ENCODE peak calls at places on chromosomes 5 and 9, in six cellular contexts. A, Z, B, P, D and Y are unnamed samples.

GRCh38 chr5:150295741-150296486 is 6.3 kb upstream of the CAMK2A start:
- DNase-seq in D (no peak), B (no peak), Z (no peak), A (no peak), P (no peak), Y (no peak)

GRCh38 chr9:120431268-120431667 is 148.7 kb downstream of the CDK5RAP2 start:
- DNase-seq in A (no peak), P (no peak), D (no peak), Z (no peak), B (no peak), Y (no peak)

GRCh38 chr9:4837126-4837767 is 44.5 kb downstream of the RCL1 start:
- DNase-seq in P (no peak), Z (no peak), B (no peak), A (no peak), D (peak), Y (no peak)

GRCh38 chr5:176621661-176622079 is 8.7 kb downstream of the SNCB start:
- DNase-seq in P (no peak), Z (no peak), D (no peak), A (no peak), B (no peak), Y (no peak)

GRCh38 chr5:136629125-136629790 is 263.9 kb upstream of the TRPC7 start:
- DNase-seq in B (no peak), P (no peak), D (no peak), A (no peak), Z (no peak), Y (no peak)

GRCh38 chr5:173474881-173475287 is 141.6 kb downstream of the BOD1 start:
- DNase-seq in Z (no peak), B (no peak), P (peak), D (peak), A (no peak), Y (no peak)

GRCh38 chr5:131110256-131110594 is 54.8 kb downstream of the HINT1 start:
- DNase-seq in D (no peak), A (no peak), B (no peak), Z (no peak), P (no peak), Y (no peak)

GRCh38 chr9:93183663-93184438 is at the start of gene WNK2:
- DNase-seq in D (peak), P (peak), Z (peak), A (peak), B (no peak), Y (peak)

GRCh38 chr5:53095931-53096525 is 13.5 kb downstream of the MOCS2 start:
- DNase-seq in Z (peak), A (peak), B (peak), P (peak), D (peak), Y (peak)

GRCh38 chr5:102823441-102823874 is 68.4 kb downstream of the PAM start:
- DNase-seq in B (no peak), P (no peak), A (no peak), Z (no peak), D (peak), Y (peak)

GRCh38 chr9:71003346-71003745 is 118.1 kb downstream of the TRPM3 start:
- DNase-seq in A (no peak), P (no peak), D (no peak), Z (no peak), B (no peak), Y (no peak)